ENCODE peak calls at places on chromosomes 5 and 9, in ten cellular contexts. One of them, this sample, is unnamed. For H3K4me1, the result is how much of the 10 kb centered on the place peaks cover.

GRCh38 chr9:133709716-133710571 is 28.2 kb downstream of the SARDH start:
- DNase-seq in ovary: peak
- DNase-seq in sigmoid colon: peak
- DNase-seq in adrenal gland: no peak
- DNase-seq in esophagus squamous epithelium: no peak
- DNase-seq in tibial nerve: no peak
- DNase-seq in A549: no peak
- DNase-seq in thyroid gland: no peak
- DNase-seq in HepG2: no peak
- DNase-seq in transverse colon: no peak
- DNase-seq in this sample: no peak

GRCh38 chr5:169933624-169934023 is 46.7 kb downstream of the INSYN2B start:
- DNase-seq in A549: no peak
- DNase-seq in adrenal gland: no peak
- DNase-seq in thyroid gland: no peak
- DNase-seq in ovary: no peak
- DNase-seq in transverse colon: no peak
- DNase-seq in HepG2: no peak
- DNase-seq in esophagus squamous epithelium: no peak
- DNase-seq in sigmoid colon: no peak
- DNase-seq in tibial nerve: no peak
- DNase-seq in this sample: no peak

GRCh38 chr9:127880143-127880542 is 2.7 kb upstream of the AK1 start:
- DNase-seq in HepG2: no peak
- DNase-seq in transverse colon: no peak
- DNase-seq in tibial nerve: no peak
- DNase-seq in esophagus squamous epithelium: no peak
- DNase-seq in sigmoid colon: no peak
- DNase-seq in adrenal gland: no peak
- DNase-seq in thyroid gland: no peak
- DNase-seq in A549: no peak
- DNase-seq in ovary: no peak
- DNase-seq in this sample: no peak

GRCh38 chr5:16531063-16531667 is 65.6 kb upstream of the ZNF622 start:
- DNase-seq in adrenal gland: no peak
- DNase-seq in ovary: no peak
- DNase-seq in tibial nerve: no peak
- DNase-seq in HepG2: no peak
- DNase-seq in transverse colon: no peak
- DNase-seq in sigmoid colon: no peak
- DNase-seq in esophagus squamous epithelium: no peak
- DNase-seq in A549: no peak
- DNase-seq in thyroid gland: no peak
- DNase-seq in this sample: no peak

GRCh38 chr5:56255521-56255920 is 22.4 kb upstream of the ANKRD55 start:
- DNase-seq in HepG2: no peak
- DNase-seq in esophagus squamous epithelium: no peak
- DNase-seq in transverse colon: no peak
- DNase-seq in A549: no peak
- DNase-seq in ovary: no peak
- DNase-seq in thyroid gland: no peak
- DNase-seq in adrenal gland: no peak
- DNase-seq in sigmoid colon: no peak
- DNase-seq in tibial nerve: no peak
- DNase-seq in this sample: no peak

GRCh38 chr5:101142102-101142501 is 239.0 kb upstream of the ST8SIA4 start:
- DNase-seq in adrenal gland: no peak
- DNase-seq in ovary: no peak
- DNase-seq in esophagus squamous epithelium: no peak
- DNase-seq in A549: peak
- DNase-seq in sigmoid colon: no peak
- DNase-seq in thyroid gland: no peak
- DNase-seq in transverse colon: no peak
- DNase-seq in tibial nerve: no peak
- DNase-seq in HepG2: no peak
- DNase-seq in this sample: no peak

GRCh38 chr5:72063219-72063819 is 44.0 kb upstream of the MAP1B start:
- DNase-seq in adrenal gland: no peak
- DNase-seq in thyroid gland: no peak
- DNase-seq in ovary: no peak
- DNase-seq in transverse colon: no peak
- DNase-seq in HepG2: peak
- DNase-seq in esophagus squamous epithelium: no peak
- DNase-seq in A549: peak
- DNase-seq in tibial nerve: no peak
- DNase-seq in sigmoid colon: no peak
- DNase-seq in this sample: peak

GRCh38 chr5:168209987-168210386 is 81.5 kb upstream of the WWC1 start:
- DNase-seq in adrenal gland: no peak
- DNase-seq in ovary: no peak
- DNase-seq in HepG2: no peak
- DNase-seq in A549: no peak
- DNase-seq in thyroid gland: no peak
- DNase-seq in sigmoid colon: no peak
- DNase-seq in esophagus squamous epithelium: no peak
- DNase-seq in tibial nerve: no peak
- DNase-seq in transverse colon: no peak
- DNase-seq in this sample: no peak

GRCh38 chr5:132822650-132823480 is 7.6 kb downstream of the SHROOM1 start:
- DNase-seq in sigmoid colon: no peak
- DNase-seq in HepG2: no peak
- DNase-seq in esophagus squamous epithelium: no peak
- DNase-seq in thyroid gland: peak
- DNase-seq in adrenal gland: peak
- DNase-seq in ovary: peak
- DNase-seq in transverse colon: no peak
- DNase-seq in tibial nerve: no peak
- DNase-seq in A549: no peak
- DNase-seq in this sample: peak

GRCh38 chr5:43701227-43701626 is 98.2 kb downstream of the NNT start:
- DNase-seq in transverse colon: no peak
- DNase-seq in tibial nerve: no peak
- DNase-seq in thyroid gland: no peak
- DNase-seq in HepG2: no peak
- DNase-seq in sigmoid colon: no peak
- DNase-seq in adrenal gland: no peak
- DNase-seq in esophagus squamous epithelium: no peak
- DNase-seq in A549: no peak
- DNase-seq in ovary: no peak
- DNase-seq in this sample: no peak

GRCh38 chr5:178322736-178323540 is 90.3 kb upstream of the PHYKPL start:
- DNase-seq in esophagus squamous epithelium: no peak
- DNase-seq in transverse colon: no peak
- DNase-seq in adrenal gland: no peak
- DNase-seq in HepG2: no peak
- DNase-seq in ovary: no peak
- DNase-seq in thyroid gland: no peak
- DNase-seq in A549: no peak
- DNase-seq in tibial nerve: no peak
- DNase-seq in sigmoid colon: peak
- DNase-seq in this sample: no peak

DNA sequence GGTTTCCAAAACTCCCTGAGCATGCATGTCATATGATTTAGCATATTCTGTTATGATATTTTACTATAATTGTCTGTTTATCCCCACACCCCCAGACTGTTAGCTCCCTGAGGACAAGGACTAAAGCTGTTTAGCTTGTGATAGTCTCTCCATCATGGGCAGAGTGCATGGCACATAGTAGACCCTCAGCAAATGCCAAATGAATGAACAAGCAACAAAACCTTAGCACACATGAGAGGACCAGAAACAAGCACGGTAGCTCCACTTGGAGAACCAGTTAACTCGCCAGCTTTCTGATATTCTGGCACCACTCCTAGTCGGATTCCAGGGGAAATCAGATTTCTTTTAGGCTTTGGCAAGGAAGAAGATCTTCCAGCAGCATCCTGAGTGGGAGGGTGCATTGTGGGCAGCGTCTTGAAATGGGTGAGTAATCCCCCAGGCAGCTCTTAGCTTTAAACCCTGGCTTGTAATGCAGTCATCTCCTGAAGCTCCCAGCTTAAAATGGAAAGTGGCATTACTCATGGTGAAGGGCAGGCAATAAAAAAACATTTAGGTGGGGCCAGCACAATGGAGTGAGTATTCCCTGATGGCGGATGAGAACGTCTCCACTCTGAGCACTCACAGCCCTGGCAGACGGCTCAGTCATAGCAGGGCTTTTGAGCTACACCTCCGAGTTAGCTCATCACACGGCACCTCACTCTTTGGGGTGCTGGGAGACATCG is 41.1 kb downstream of the FGF1 start:
- DNase-seq in adrenal gland: no peak
- DNase-seq in HepG2: no peak
- DNase-seq in esophagus squamous epithelium: no peak
- DNase-seq in tibial nerve: no peak
- DNase-seq in transverse colon: peak
- DNase-seq in ovary: no peak
- DNase-seq in thyroid gland: peak
- DNase-seq in sigmoid colon: peak
- DNase-seq in A549: peak
- DNase-seq in this sample: no peak
- TF ChIP-seq POLR2A in adrenal gland: no peak
- TF ChIP-seq POLR2A in HepG2: no peak
- TF ChIP-seq POLR2A in esophagus squamous epithelium: no peak
- TF ChIP-seq POLR2A in tibial nerve: no peak
- TF ChIP-seq POLR2A in transverse colon: no peak
- TF ChIP-seq POLR2A in ovary: no peak
- TF ChIP-seq POLR2A in thyroid gland: no peak
- TF ChIP-seq POLR2A in sigmoid colon: no peak
- TF ChIP-seq POLR2A in A549: no peak
- TF ChIP-seq POLR2A in this sample: no peak

GRCh38 chr5:142978726-142979125 is 208.5 kb downstream of the ARHGAP26 start:
- DNase-seq in ovary: no peak
- DNase-seq in tibial nerve: no peak
- DNase-seq in adrenal gland: no peak
- DNase-seq in esophagus squamous epithelium: no peak
- DNase-seq in sigmoid colon: no peak
- DNase-seq in thyroid gland: no peak
- DNase-seq in A549: no peak
- DNase-seq in transverse colon: no peak
- DNase-seq in HepG2: no peak
- DNase-seq in this sample: no peak

GRCh38 chr5:142979636-142980035 is 209.5 kb downstream of the ARHGAP26 start:
- DNase-seq in HepG2: no peak
- DNase-seq in transverse colon: peak
- DNase-seq in adrenal gland: no peak
- DNase-seq in sigmoid colon: no peak
- DNase-seq in ovary: no peak
- DNase-seq in A549: no peak
- DNase-seq in thyroid gland: no peak
- DNase-seq in esophagus squamous epithelium: no peak
- DNase-seq in tibial nerve: no peak
- DNase-seq in this sample: no peak

GRCh38 chr5:142978252-142978651 is 208.1 kb downstream of the ARHGAP26 start:
- DNase-seq in HepG2: no peak
- DNase-seq in transverse colon: no peak
- DNase-seq in tibial nerve: no peak
- DNase-seq in adrenal gland: no peak
- DNase-seq in A549: no peak
- DNase-seq in esophagus squamous epithelium: no peak
- DNase-seq in ovary: no peak
- DNase-seq in sigmoid colon: no peak
- DNase-seq in thyroid gland: no peak
- DNase-seq in this sample: no peak

GRCh38 chr5:142976861-142977260 is 206.7 kb downstream of the ARHGAP26 start:
- DNase-seq in ovary: no peak
- DNase-seq in transverse colon: no peak
- DNase-seq in thyroid gland: no peak
- DNase-seq in adrenal gland: no peak
- DNase-seq in sigmoid colon: no peak
- DNase-seq in HepG2: no peak
- DNase-seq in esophagus squamous epithelium: no peak
- DNase-seq in tibial nerve: no peak
- DNase-seq in A549: no peak
- DNase-seq in this sample: no peak

GRCh38 chr5:142977363-142978051 is 207.3 kb downstream of the ARHGAP26 start:
- DNase-seq in tibial nerve: no peak
- DNase-seq in sigmoid colon: no peak
- DNase-seq in thyroid gland: no peak
- DNase-seq in ovary: no peak
- DNase-seq in HepG2: no peak
- DNase-seq in esophagus squamous epithelium: no peak
- DNase-seq in A549: no peak
- DNase-seq in adrenal gland: no peak
- DNase-seq in transverse colon: no peak
- DNase-seq in this sample: no peak
- H3K4me3 ChIP-seq in tibial nerve: no peak
- H3K4me3 ChIP-seq in sigmoid colon: no peak
- H3K4me3 ChIP-seq in thyroid gland: no peak
- H3K4me3 ChIP-seq in ovary: no peak
- H3K4me3 ChIP-seq in HepG2: no peak
- H3K4me3 ChIP-seq in esophagus squamous epithelium: no peak
- H3K4me3 ChIP-seq in A549: no peak
- H3K4me3 ChIP-seq in adrenal gland: no peak
- H3K4me3 ChIP-seq in transverse colon: no peak
- H3K4me3 ChIP-seq in this sample: no peak

GRCh38 chr9:112757300-112757883 is 6.8 kb downstream of the SNX30 start:
- DNase-seq in A549: no peak
- DNase-seq in tibial nerve: no peak
- DNase-seq in adrenal gland: no peak
- DNase-seq in HepG2: no peak
- DNase-seq in thyroid gland: no peak
- DNase-seq in transverse colon: no peak
- DNase-seq in sigmoid colon: no peak
- DNase-seq in ovary: no peak
- DNase-seq in esophagus squamous epithelium: no peak
- DNase-seq in this sample: no peak
- H3K4me1 ChIP-seq in A549: under half
- H3K4me1 ChIP-seq in tibial nerve: under half
- H3K4me1 ChIP-seq in adrenal gland: under half
- H3K4me1 ChIP-seq in HepG2: under half
- H3K4me1 ChIP-seq in thyroid gland: under half
- H3K4me1 ChIP-seq in transverse colon: under half
- H3K4me1 ChIP-seq in sigmoid colon: half or more
- H3K4me1 ChIP-seq in ovary: under half
- H3K4me1 ChIP-seq in esophagus squamous epithelium: half or more
- H3K4me1 ChIP-seq in this sample: under half

GRCh38 chr5:82277987-82278710 is at the start of gene RPS23:
- DNase-seq in tibial nerve: peak
- DNase-seq in esophagus squamous epithelium: peak
- DNase-seq in sigmoid colon: peak
- DNase-seq in adrenal gland: peak
- DNase-seq in A549: peak
- DNase-seq in HepG2: peak
- DNase-seq in transverse colon: peak
- DNase-seq in thyroid gland: peak
- DNase-seq in ovary: peak
- DNase-seq in this sample: peak
- TF ChIP-seq POLR2A in tibial nerve: peak
- TF ChIP-seq POLR2A in esophagus squamous epithelium: peak
- TF ChIP-seq POLR2A in sigmoid colon: no peak
- TF ChIP-seq POLR2A in adrenal gland: peak
- TF ChIP-seq POLR2A in A549: peak
- TF ChIP-seq POLR2A in HepG2: peak
- TF ChIP-seq POLR2A in transverse colon: peak
- TF ChIP-seq POLR2A in thyroid gland: peak
- TF ChIP-seq POLR2A in ovary: no peak
- TF ChIP-seq POLR2A in this sample: no peak

GRCh38 chr9:70285981-70286616 is 27.3 kb downstream of the SMC5 start:
- DNase-seq in sigmoid colon: no peak
- DNase-seq in esophagus squamous epithelium: no peak
- DNase-seq in adrenal gland: no peak
- DNase-seq in HepG2: no peak
- DNase-seq in A549: no peak
- DNase-seq in ovary: no peak
- DNase-seq in transverse colon: no peak
- DNase-seq in thyroid gland: no peak
- DNase-seq in tibial nerve: no peak
- DNase-seq in this sample: no peak
- H3K4me3 ChIP-seq in sigmoid colon: no peak
- H3K4me3 ChIP-seq in esophagus squamous epithelium: no peak
- H3K4me3 ChIP-seq in adrenal gland: no peak
- H3K4me3 ChIP-seq in HepG2: no peak
- H3K4me3 ChIP-seq in A549: no peak
- H3K4me3 ChIP-seq in ovary: no peak
- H3K4me3 ChIP-seq in transverse colon: no peak
- H3K4me3 ChIP-seq in thyroid gland: no peak
- H3K4me3 ChIP-seq in tibial nerve: no peak
- H3K4me3 ChIP-seq in this sample: no peak

This sample was measured in testis.